ENCODE peak calls at places on chromosomes 6 and 20, in five cellular contexts. One of them, this sample, is unnamed.

GRCh38 chr6:67336014-67336413 is 1299.1 kb upstream of the ADGRB3 start:
- DNase-seq in BJ: no peak
- DNase-seq in CD4-positive, CD25-positive, alpha-beta regulatory T cell: no peak
- DNase-seq in colonic mucosa: no peak
- DNase-seq in A549: no peak
- DNase-seq in this sample: no peak

GRCh38 chr6:160297310-160297709 is 38.7 kb upstream of the SLC22A2 start:
- DNase-seq in BJ: no peak
- DNase-seq in CD4-positive, CD25-positive, alpha-beta regulatory T cell: no peak
- DNase-seq in colonic mucosa: peak; percentile 41
- DNase-seq in A549: no peak
- DNase-seq in this sample: no peak

GRCh38 chr6:107786709-107787588 is 37.2 kb downstream of the SCML4 start:
- DNase-seq in BJ: no peak
- DNase-seq in CD4-positive, CD25-positive, alpha-beta regulatory T cell: peak; percentile 70
- DNase-seq in colonic mucosa: no peak
- DNase-seq in A549: no peak
- DNase-seq in this sample: no peak

GRCh38 chr6:43339168-43339567 is 30.3 kb downstream of the ZNF318 start:
- DNase-seq in BJ: no peak
- DNase-seq in CD4-positive, CD25-positive, alpha-beta regulatory T cell: no peak
- DNase-seq in colonic mucosa: no peak
- DNase-seq in A549: no peak
- DNase-seq in this sample: no peak

GRCh38 chr20:49119972-49120371 is 68.2 kb downstream of the STAU1 start:
- DNase-seq in BJ: no peak
- DNase-seq in CD4-positive, CD25-positive, alpha-beta regulatory T cell: no peak
- DNase-seq in colonic mucosa: no peak
- DNase-seq in A549: no peak
- DNase-seq in this sample: no peak

GRCh38 chr6:168601101-168601500 is 160.1 kb downstream of the SMOC2 start:
- DNase-seq in BJ: no peak
- DNase-seq in CD4-positive, CD25-positive, alpha-beta regulatory T cell: no peak
- DNase-seq in colonic mucosa: no peak
- DNase-seq in A549: no peak
- DNase-seq in this sample: no peak

GRCh38 chr6:41374618-41375590 is 39.5 kb downstream of the NCR2 start:
- DNase-seq in BJ: no peak
- DNase-seq in CD4-positive, CD25-positive, alpha-beta regulatory T cell: no peak
- DNase-seq in colonic mucosa: no peak
- DNase-seq in A549: no peak
- DNase-seq in this sample: no peak

GRCh38 chr6:63299667-63300066 is 20.1 kb downstream of the LGSN start:
- DNase-seq in BJ: no peak
- DNase-seq in CD4-positive, CD25-positive, alpha-beta regulatory T cell: no peak
- DNase-seq in colonic mucosa: no peak
- DNase-seq in A549: no peak
- DNase-seq in this sample: no peak

GRCh38 chr6:112202639-112203341 is 51.6 kb downstream of the LAMA4 start:
- DNase-seq in BJ: no peak
- DNase-seq in CD4-positive, CD25-positive, alpha-beta regulatory T cell: no peak
- DNase-seq in colonic mucosa: no peak
- DNase-seq in A549: no peak
- DNase-seq in this sample: no peak

GRCh38 chr20:11509776-11510175 is 407.9 kb upstream of the BTBD3 start:
- DNase-seq in BJ: no peak
- DNase-seq in CD4-positive, CD25-positive, alpha-beta regulatory T cell: no peak
- DNase-seq in colonic mucosa: no peak
- DNase-seq in A549: no peak
- DNase-seq in this sample: no peak

GRCh38 chr20:11740975-11741374 is 176.7 kb upstream of the BTBD3 start:
- DNase-seq in BJ: no peak
- DNase-seq in CD4-positive, CD25-positive, alpha-beta regulatory T cell: no peak
- DNase-seq in colonic mucosa: no peak
- DNase-seq in A549: no peak
- DNase-seq in this sample: no peak

GRCh38 chr6:33583591-33584155 is 3.6 kb upstream of the BAK1 start:
- DNase-seq in BJ: no peak
- DNase-seq in CD4-positive, CD25-positive, alpha-beta regulatory T cell: no peak
- DNase-seq in colonic mucosa: no peak
- DNase-seq in A549: peak; percentile 38
- DNase-seq in this sample: no peak

GRCh38 chr6:74170118-74170517 is 474.1 kb downstream of the CD109 start:
- DNase-seq in BJ: peak; percentile 84
- DNase-seq in CD4-positive, CD25-positive, alpha-beta regulatory T cell: no peak
- DNase-seq in colonic mucosa: no peak
- DNase-seq in A549: no peak
- DNase-seq in this sample: peak; percentile 60

GRCh38 chr6:56291278-56291917 is 44.0 kb upstream of the COL21A1 start:
- DNase-seq in BJ: no peak
- DNase-seq in CD4-positive, CD25-positive, alpha-beta regulatory T cell: no peak
- DNase-seq in colonic mucosa: no peak
- DNase-seq in A549: no peak
- DNase-seq in this sample: no peak

GRCh38 chr6:115612216-115612615 is 448.5 kb downstream of the FRK start:
- DNase-seq in BJ: no peak
- DNase-seq in CD4-positive, CD25-positive, alpha-beta regulatory T cell: no peak
- DNase-seq in colonic mucosa: no peak
- DNase-seq in A549: no peak
- DNase-seq in this sample: no peak

This sample was measured in GM04504.